ENCODE peak calls at places on chromosomes 2 and 18, in eight cellular contexts. M is keratinocyte, X is suprapubic skin, L is endothelial cell, Z is HFFc6, G is nephron progenitor cell, K is body of pancreas, N is A549. W is an unnamed sample.

GRCh38 chr2:85649201-85650190 is 18.5 kb downstream of the SFTPB start:
- DNase-seq in M (no peak), X (no peak), L (no peak), Z (peak), G (no peak), K (no peak), N (peak), W (no peak)

GRCh38 chr2:1546901-1547300 is 133.6 kb downstream of the TPO start:
- DNase-seq in M (no peak), X (no peak), L (no peak), Z (no peak), G (no peak), K (no peak), N (no peak), W (no peak)

GRCh38 chr2:151465771-151466170 is 56.1 kb downstream of the RIF1 start:
- DNase-seq in M (no peak), X (no peak), L (no peak), Z (no peak), G (no peak), K (no peak), N (no peak), W (no peak)

GRCh38 chr2:100603945-100604633 is 41.3 kb downstream of the PDCL3 start:
- DNase-seq in M (no peak), X (no peak), L (no peak), Z (peak), G (no peak), K (no peak), N (no peak), W (no peak)

GRCh38 chr2:88656690-88657089 is 29.4 kb upstream of the EIF2AK3 start:
- DNase-seq in M (no peak), X (no peak), L (no peak), Z (peak), G (no peak), K (no peak), N (no peak), W (no peak)

GRCh38 chr2:220269421-220269820 is 642.0 kb downstream of the SLC4A3 start:
- DNase-seq in M (no peak), X (no peak), L (no peak), Z (no peak), G (peak), K (no peak), N (no peak), W (no peak)

GRCh38 chr18:45834303-45834702 is 8.8 kb downstream of the SIGLEC15 start:
- DNase-seq in M (no peak), X (no peak), L (no peak), Z (no peak), G (no peak), K (no peak), N (no peak), W (no peak)

GRCh38 chr2:66334237-66335054 is 100.5 kb upstream of the MEIS1 start:
- DNase-seq in M (no peak), X (no peak), L (no peak), Z (no peak), G (no peak), K (no peak), N (no peak), W (no peak)

GRCh38 chr2:120398961-120399888 is 53.3 kb downstream of the INHBB start:
- DNase-seq in M (no peak), X (peak), L (no peak), Z (no peak), G (no peak), K (no peak), N (peak), W (peak)

GRCh38 chr2:74001781-74002514 is 17.2 kb downstream of the TET3 start:
- DNase-seq in M (no peak), X (peak), L (no peak), Z (no peak), G (no peak), K (no peak), N (no peak), W (no peak)
- TF ChIP-seq CTCF in M (no peak), X (no peak), L (no peak), Z (no peak), G (no peak), K (no peak), N (no peak), W (no peak)

GRCh38 chr2:229695971-229696370 is 18.4 kb downstream of the DNER start:
- DNase-seq in M (no peak), X (no peak), L (no peak), Z (no peak), G (peak), K (no peak), N (no peak), W (no peak)
- TF ChIP-seq CTCF in M (no peak), X (no peak), L (no peak), Z (no peak), G (no peak), K (no peak), N (no peak), W (no peak)

DNA sequence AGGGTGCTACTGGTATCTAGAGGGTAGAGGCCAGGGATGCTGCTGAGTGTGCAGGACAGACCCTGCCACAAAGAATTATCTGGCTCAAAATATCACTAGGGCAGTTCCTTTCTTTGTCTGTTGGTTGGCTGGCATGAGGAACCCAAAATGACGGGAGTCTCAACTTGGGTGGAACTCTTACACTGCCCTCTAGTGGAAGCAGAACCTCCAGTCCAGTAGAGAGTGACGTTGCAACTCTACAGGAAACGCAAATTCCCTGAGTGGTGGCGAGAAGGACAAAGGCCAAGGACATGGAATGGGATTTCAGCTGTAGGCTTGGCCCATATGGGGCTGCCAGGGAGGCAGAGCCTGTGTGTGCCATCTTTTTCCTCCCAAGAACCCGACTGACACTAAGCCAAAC is 47.1 kb downstream of the COPS8 start:
- DNase-seq in M (peak), X (no peak), L (no peak), Z (no peak), G (no peak), K (no peak), N (peak), W (no peak)
- TF ChIP-seq CTCF in M (peak), X (no peak), L (peak), Z (peak), G (peak), K (no peak), N (peak), W (peak)

GRCh38 chr2:36326286-36326685 is 29.3 kb upstream of the CRIM1 start:
- DNase-seq in M (no peak), X (no peak), L (peak), Z (no peak), G (no peak), K (no peak), N (no peak), W (no peak)
- TF ChIP-seq CTCF in M (no peak), X (no peak), L (no peak), Z (no peak), G (no peak), K (no peak), N (no peak), W (no peak)

GRCh38 chr2:11699686-11700670 is 30.0 kb upstream of the NTSR2 start:
- DNase-seq in M (no peak), X (no peak), L (no peak), Z (no peak), G (no peak), K (no peak), N (no peak), W (no peak)

GRCh38 chr2:11696736-11697102 is 26.7 kb upstream of the NTSR2 start:
- DNase-seq in M (no peak), X (no peak), L (no peak), Z (no peak), G (no peak), K (no peak), N (no peak), W (no peak)

GRCh38 chr2:11697103-11697871 is 27.3 kb upstream of the NTSR2 start:
- DNase-seq in M (no peak), X (peak), L (peak), Z (peak), G (peak), K (no peak), N (peak), W (peak)

GRCh38 chr2:11695576-11695975 is 25.6 kb upstream of the NTSR2 start:
- DNase-seq in M (no peak), X (no peak), L (no peak), Z (no peak), G (no peak), K (no peak), N (no peak), W (no peak)

DNA sequence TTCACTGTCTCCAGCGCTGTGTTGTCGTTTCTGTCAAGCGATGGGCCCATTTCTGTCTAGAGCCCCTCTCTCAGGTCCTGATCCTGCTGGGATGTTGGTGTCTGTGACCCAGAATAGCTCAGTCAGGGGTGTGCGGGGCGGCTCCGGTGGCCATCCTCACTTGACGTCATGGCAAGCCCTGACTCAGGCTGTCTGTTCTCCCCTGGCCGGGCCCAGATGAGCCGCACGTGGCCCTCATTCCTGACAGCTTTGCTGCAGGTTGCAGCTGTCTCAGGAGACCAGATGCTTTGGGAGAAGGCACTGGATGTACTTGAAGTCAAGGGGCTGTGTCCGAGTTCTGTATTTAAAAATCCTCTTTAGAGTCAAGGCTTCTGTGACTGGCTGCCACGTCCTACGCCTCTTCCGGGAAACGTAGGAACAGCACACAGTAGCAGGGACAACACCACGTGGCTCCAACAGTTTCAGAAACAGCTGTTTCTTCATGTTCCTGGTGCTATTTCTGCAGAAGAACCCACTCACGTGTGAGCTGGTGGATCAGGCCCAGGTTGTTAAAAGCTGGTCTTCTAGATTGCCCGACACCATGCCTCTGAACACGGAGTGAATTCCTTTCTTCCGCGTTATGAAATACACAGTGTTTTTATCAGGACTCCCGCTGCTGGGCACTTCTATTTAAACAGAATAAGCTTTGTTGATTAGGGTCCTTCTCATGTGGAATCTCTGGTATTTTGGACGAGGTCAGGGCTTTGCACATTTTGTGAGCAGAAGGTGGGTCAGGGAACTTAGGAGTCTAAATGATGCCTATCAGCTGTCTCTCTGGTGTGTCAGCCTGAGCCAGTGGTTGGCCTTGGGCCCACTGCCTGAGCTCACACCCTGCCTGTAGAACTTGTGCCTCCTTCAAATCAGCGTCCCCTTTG is 28.3 kb upstream of the NTSR2 start:
- DNase-seq in M (no peak), X (peak), L (no peak), Z (peak), G (no peak), K (peak), N (no peak), W (no peak)
- TF ChIP-seq CTCF in M (no peak), X (no peak), L (no peak), Z (peak), G (no peak), K (no peak), N (no peak), W (no peak)

DNA sequence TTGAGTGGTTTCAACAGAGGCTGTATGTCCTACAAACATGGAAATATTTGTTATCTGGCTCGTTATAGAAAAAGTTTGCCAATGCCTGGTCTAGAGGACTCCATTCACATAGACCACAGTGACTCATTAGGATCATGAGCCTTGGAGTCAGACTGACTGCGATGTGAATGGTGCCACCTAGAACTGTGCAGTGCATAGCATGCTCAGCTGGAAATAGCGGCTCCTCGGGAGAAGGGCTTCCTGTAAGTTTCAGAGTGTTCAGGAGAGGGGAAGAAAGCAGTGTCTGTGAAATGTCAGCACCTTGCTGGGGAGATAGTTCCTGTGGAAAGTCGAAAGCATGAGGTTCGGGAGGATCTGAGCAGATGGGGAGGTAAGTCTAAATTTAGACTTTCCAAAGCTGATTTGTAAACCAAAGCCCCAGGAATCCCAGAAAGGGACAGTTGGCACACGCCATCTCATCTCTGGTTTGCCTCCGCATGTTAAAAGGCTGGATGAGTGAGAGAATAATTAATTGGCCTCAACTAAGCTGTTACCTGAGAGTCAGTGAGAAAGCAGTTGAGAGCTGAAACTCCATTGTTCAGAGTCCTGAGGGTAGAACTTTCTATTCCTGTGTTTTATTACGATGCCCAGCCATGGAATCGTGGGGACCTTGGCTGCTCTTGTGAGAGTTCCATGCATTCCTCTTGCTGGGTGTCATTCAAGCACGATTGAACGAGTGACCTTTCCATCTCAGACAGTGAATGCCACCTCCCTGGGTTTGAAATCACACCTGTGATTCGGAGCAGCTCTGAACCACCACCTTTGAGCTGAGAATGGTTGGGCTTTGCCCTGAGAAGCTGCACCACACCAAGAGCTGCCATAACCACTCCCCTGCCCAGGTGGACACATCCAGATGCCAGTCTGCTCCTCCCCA is 99.5 kb downstream of the MAPK4 start:
- DNase-seq in M (peak), X (no peak), L (no peak), Z (no peak), G (no peak), K (no peak), N (peak), W (peak)
- TF ChIP-seq CTCF in M (peak), X (no peak), L (no peak), Z (no peak), G (no peak), K (no peak), N (no peak), W (peak)

DNA sequence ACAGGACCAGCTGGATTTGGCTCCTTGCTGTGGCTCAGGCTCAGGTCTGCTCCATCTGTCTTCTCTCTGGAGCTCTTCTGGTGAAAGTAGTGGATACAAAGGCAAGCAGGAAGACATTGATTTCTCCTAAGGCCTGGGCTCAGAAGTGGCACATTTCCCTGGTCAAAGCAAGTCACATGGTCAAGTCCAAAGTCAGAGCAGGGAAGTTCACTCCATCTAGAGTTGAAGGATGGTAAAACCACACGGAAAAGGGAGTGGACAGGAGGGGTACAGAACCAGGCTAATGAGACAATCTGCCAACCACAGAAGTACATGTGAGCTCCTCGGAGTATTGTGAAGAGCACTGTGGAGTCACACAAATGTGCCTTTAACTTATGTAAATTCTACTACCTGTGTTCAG is 66.1 kb downstream of the MARCO start:
- DNase-seq in M (no peak), X (peak), L (no peak), Z (peak), G (no peak), K (no peak), N (peak), W (peak)
- TF ChIP-seq CTCF in M (peak), X (no peak), L (no peak), Z (peak), G (no peak), K (no peak), N (no peak), W (peak)

DNA sequence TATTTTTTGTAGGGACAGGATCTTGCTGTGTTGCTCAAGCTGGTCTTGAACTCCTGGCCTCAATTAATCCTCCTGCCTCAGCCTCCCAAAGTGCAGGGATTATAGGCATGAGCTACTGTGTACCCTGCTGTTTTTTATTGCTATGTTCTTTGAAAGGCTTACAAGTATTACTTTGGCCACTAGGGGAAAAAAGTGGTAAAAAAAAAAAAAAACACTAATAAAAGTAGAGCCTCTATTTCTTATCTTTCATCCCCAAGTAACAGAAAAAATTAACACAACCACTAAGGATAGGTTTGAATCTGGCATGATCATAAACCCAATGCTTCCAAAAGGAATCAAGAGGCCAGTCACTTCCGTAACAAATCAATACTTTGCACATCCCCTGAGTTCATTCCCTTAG is 11.6 kb downstream of the NOL10 start:
- DNase-seq in M (no peak), X (no peak), L (no peak), Z (no peak), G (no peak), K (no peak), N (peak), W (no peak)
- TF ChIP-seq CTCF in M (no peak), X (no peak), L (peak), Z (peak), G (peak), K (no peak), N (peak), W (peak)

GRCh38 chr2:116747103-116747502 is 1067.4 kb upstream of the DDX18 start:
- DNase-seq in M (no peak), X (no peak), L (no peak), Z (no peak), G (no peak), K (no peak), N (no peak), W (no peak)
- TF ChIP-seq CTCF in M (no peak), X (no peak), L (no peak), Z (no peak), G (peak), K (no peak), N (no peak), W (no peak)

W was measured in bronchial epithelial cell.